ENCODE peak calls at places on chromosomes 13 and 19, in five cellular contexts. One of them, this sample, is unnamed.

GRCh38 chr13:112205990-112206389 is 139.0 kb downstream of the SOX1 start:
- DNase-seq in stimulated activated CD8-positive, alpha-beta memory T cell treated with anti-CD3 and anti-CD28 coated beads, Interleukin-4, amount 100 ng/mL, for 1 hour: no peak
- DNase-seq in brain microvascular endothelial cell: no peak
- DNase-seq in activated CD4-positive, alpha-beta T cell treated with anti-CD3 and anti-CD28 coated beads, Interleukin-2, amount 50 U/mL, for 48 hours: no peak
- DNase-seq in cardiac fibroblast: no peak
- DNase-seq in this sample: peak

GRCh38 chr19:862529-863304 is 3.3 kb downstream of the CFD start:
- DNase-seq in brain microvascular endothelial cell: peak
- DNase-seq in cardiac fibroblast: peak
- DNase-seq in activated CD4-positive, alpha-beta T cell treated with anti-CD3 and anti-CD28 coated beads, Interleukin-2, amount 50 U/mL, for 48 hours: peak
- DNase-seq in stimulated activated CD8-positive, alpha-beta memory T cell treated with anti-CD3 and anti-CD28 coated beads, Interleukin-4, amount 100 ng/mL, for 1 hour: peak
- DNase-seq in this sample: peak

GRCh38 chr13:33740134-33740538 is 77.8 kb upstream of the RFC3 start:
- DNase-seq in activated CD4-positive, alpha-beta T cell treated with anti-CD3 and anti-CD28 coated beads, Interleukin-2, amount 50 U/mL, for 48 hours: no peak
- DNase-seq in cardiac fibroblast: peak
- DNase-seq in brain microvascular endothelial cell: peak
- DNase-seq in stimulated activated CD8-positive, alpha-beta memory T cell treated with anti-CD3 and anti-CD28 coated beads, Interleukin-4, amount 100 ng/mL, for 1 hour: no peak
- DNase-seq in this sample: no peak

GRCh38 chr19:44718441-44719261 is 19.7 kb downstream of the CEACAM16 start:
- DNase-seq in activated CD4-positive, alpha-beta T cell treated with anti-CD3 and anti-CD28 coated beads, Interleukin-2, amount 50 U/mL, for 48 hours: no peak
- DNase-seq in brain microvascular endothelial cell: no peak
- DNase-seq in stimulated activated CD8-positive, alpha-beta memory T cell treated with anti-CD3 and anti-CD28 coated beads, Interleukin-4, amount 100 ng/mL, for 1 hour: no peak
- DNase-seq in cardiac fibroblast: peak
- DNase-seq in this sample: no peak

GRCh38 chr13:102011539-102011938 is 390.3 kb downstream of the FGF14 start:
- DNase-seq in brain microvascular endothelial cell: no peak
- DNase-seq in activated CD4-positive, alpha-beta T cell treated with anti-CD3 and anti-CD28 coated beads, Interleukin-2, amount 50 U/mL, for 48 hours: no peak
- DNase-seq in cardiac fibroblast: no peak
- DNase-seq in stimulated activated CD8-positive, alpha-beta memory T cell treated with anti-CD3 and anti-CD28 coated beads, Interleukin-4, amount 100 ng/mL, for 1 hour: no peak
- DNase-seq in this sample: no peak

GRCh38 chr13:42812311-42812710 is 30.9 kb downstream of the FAM216B start:
- DNase-seq in activated CD4-positive, alpha-beta T cell treated with anti-CD3 and anti-CD28 coated beads, Interleukin-2, amount 50 U/mL, for 48 hours: no peak
- DNase-seq in cardiac fibroblast: peak
- DNase-seq in stimulated activated CD8-positive, alpha-beta memory T cell treated with anti-CD3 and anti-CD28 coated beads, Interleukin-4, amount 100 ng/mL, for 1 hour: no peak
- DNase-seq in brain microvascular endothelial cell: peak
- DNase-seq in this sample: no peak

GRCh38 chr13:25406377-25406776 is 34.6 kb downstream of the ATP8A2 start:
- DNase-seq in stimulated activated CD8-positive, alpha-beta memory T cell treated with anti-CD3 and anti-CD28 coated beads, Interleukin-4, amount 100 ng/mL, for 1 hour: no peak
- DNase-seq in brain microvascular endothelial cell: peak
- DNase-seq in activated CD4-positive, alpha-beta T cell treated with anti-CD3 and anti-CD28 coated beads, Interleukin-2, amount 50 U/mL, for 48 hours: no peak
- DNase-seq in cardiac fibroblast: no peak
- DNase-seq in this sample: no peak

GRCh38 chr13:27026396-27026795 is 145.2 kb downstream of the USP12 start:
- DNase-seq in brain microvascular endothelial cell: no peak
- DNase-seq in activated CD4-positive, alpha-beta T cell treated with anti-CD3 and anti-CD28 coated beads, Interleukin-2, amount 50 U/mL, for 48 hours: no peak
- DNase-seq in stimulated activated CD8-positive, alpha-beta memory T cell treated with anti-CD3 and anti-CD28 coated beads, Interleukin-4, amount 100 ng/mL, for 1 hour: no peak
- DNase-seq in cardiac fibroblast: no peak
- DNase-seq in this sample: no peak

GRCh38 chr13:28716511-28716910 is 2.3 kb downstream of the SLC46A3 start:
- DNase-seq in cardiac fibroblast: peak
- DNase-seq in brain microvascular endothelial cell: peak
- DNase-seq in stimulated activated CD8-positive, alpha-beta memory T cell treated with anti-CD3 and anti-CD28 coated beads, Interleukin-4, amount 100 ng/mL, for 1 hour: no peak
- DNase-seq in activated CD4-positive, alpha-beta T cell treated with anti-CD3 and anti-CD28 coated beads, Interleukin-2, amount 50 U/mL, for 48 hours: no peak
- DNase-seq in this sample: no peak

GRCh38 chr19:2344381-2344870 is 15.6 kb upstream of the TMPRSS9 start:
- DNase-seq in activated CD4-positive, alpha-beta T cell treated with anti-CD3 and anti-CD28 coated beads, Interleukin-2, amount 50 U/mL, for 48 hours: no peak
- DNase-seq in cardiac fibroblast: no peak
- DNase-seq in stimulated activated CD8-positive, alpha-beta memory T cell treated with anti-CD3 and anti-CD28 coated beads, Interleukin-4, amount 100 ng/mL, for 1 hour: no peak
- DNase-seq in brain microvascular endothelial cell: no peak
- DNase-seq in this sample: no peak

GRCh38 chr19:13020002-13020414 is 24.7 kb downstream of the NFIX start:
- DNase-seq in stimulated activated CD8-positive, alpha-beta memory T cell treated with anti-CD3 and anti-CD28 coated beads, Interleukin-4, amount 100 ng/mL, for 1 hour: no peak
- DNase-seq in activated CD4-positive, alpha-beta T cell treated with anti-CD3 and anti-CD28 coated beads, Interleukin-2, amount 50 U/mL, for 48 hours: no peak
- DNase-seq in brain microvascular endothelial cell: no peak
- DNase-seq in cardiac fibroblast: no peak
- DNase-seq in this sample: no peak

GRCh38 chr13:77571956-77572355 is 36.5 kb downstream of the SCEL start:
- DNase-seq in cardiac fibroblast: no peak
- DNase-seq in brain microvascular endothelial cell: no peak
- DNase-seq in stimulated activated CD8-positive, alpha-beta memory T cell treated with anti-CD3 and anti-CD28 coated beads, Interleukin-4, amount 100 ng/mL, for 1 hour: no peak
- DNase-seq in activated CD4-positive, alpha-beta T cell treated with anti-CD3 and anti-CD28 coated beads, Interleukin-2, amount 50 U/mL, for 48 hours: no peak
- DNase-seq in this sample: no peak

GRCh38 chr19:51461723-51462161 is 3.5 kb upstream of the SIGLEC8 start:
- DNase-seq in cardiac fibroblast: no peak
- DNase-seq in stimulated activated CD8-positive, alpha-beta memory T cell treated with anti-CD3 and anti-CD28 coated beads, Interleukin-4, amount 100 ng/mL, for 1 hour: no peak
- DNase-seq in brain microvascular endothelial cell: no peak
- DNase-seq in activated CD4-positive, alpha-beta T cell treated with anti-CD3 and anti-CD28 coated beads, Interleukin-2, amount 50 U/mL, for 48 hours: no peak
- DNase-seq in this sample: no peak

GRCh38 chr13:112073245-112074138 is 6.5 kb downstream of the SOX1 start:
- DNase-seq in cardiac fibroblast: no peak
- DNase-seq in activated CD4-positive, alpha-beta T cell treated with anti-CD3 and anti-CD28 coated beads, Interleukin-2, amount 50 U/mL, for 48 hours: no peak
- DNase-seq in stimulated activated CD8-positive, alpha-beta memory T cell treated with anti-CD3 and anti-CD28 coated beads, Interleukin-4, amount 100 ng/mL, for 1 hour: no peak
- DNase-seq in brain microvascular endothelial cell: no peak
- DNase-seq in this sample: no peak

GRCh38 chr13:67299072-67299635 is 69.0 kb upstream of the PCDH9 start:
- DNase-seq in brain microvascular endothelial cell: peak
- DNase-seq in activated CD4-positive, alpha-beta T cell treated with anti-CD3 and anti-CD28 coated beads, Interleukin-2, amount 50 U/mL, for 48 hours: no peak
- DNase-seq in cardiac fibroblast: peak
- DNase-seq in stimulated activated CD8-positive, alpha-beta memory T cell treated with anti-CD3 and anti-CD28 coated beads, Interleukin-4, amount 100 ng/mL, for 1 hour: no peak
- DNase-seq in this sample: no peak

GRCh38 chr19:55118401-55118991 is 1.1 kb upstream of the PPP1R12C start:
- DNase-seq in activated CD4-positive, alpha-beta T cell treated with anti-CD3 and anti-CD28 coated beads, Interleukin-2, amount 50 U/mL, for 48 hours: peak
- DNase-seq in cardiac fibroblast: peak
- DNase-seq in brain microvascular endothelial cell: no peak
- DNase-seq in stimulated activated CD8-positive, alpha-beta memory T cell treated with anti-CD3 and anti-CD28 coated beads, Interleukin-4, amount 100 ng/mL, for 1 hour: no peak
- DNase-seq in this sample: peak

GRCh38 chr13:25571237-25571636 is 199.5 kb downstream of the ATP8A2 start:
- DNase-seq in cardiac fibroblast: no peak
- DNase-seq in activated CD4-positive, alpha-beta T cell treated with anti-CD3 and anti-CD28 coated beads, Interleukin-2, amount 50 U/mL, for 48 hours: no peak
- DNase-seq in brain microvascular endothelial cell: no peak
- DNase-seq in stimulated activated CD8-positive, alpha-beta memory T cell treated with anti-CD3 and anti-CD28 coated beads, Interleukin-4, amount 100 ng/mL, for 1 hour: no peak
- DNase-seq in this sample: no peak

GRCh38 chr13:72125561-72125960 is 258.6 kb upstream of the DACH1 start:
- DNase-seq in cardiac fibroblast: no peak
- DNase-seq in brain microvascular endothelial cell: peak
- DNase-seq in stimulated activated CD8-positive, alpha-beta memory T cell treated with anti-CD3 and anti-CD28 coated beads, Interleukin-4, amount 100 ng/mL, for 1 hour: no peak
- DNase-seq in activated CD4-positive, alpha-beta T cell treated with anti-CD3 and anti-CD28 coated beads, Interleukin-2, amount 50 U/mL, for 48 hours: no peak
- DNase-seq in this sample: no peak

GRCh38 chr19:811511-812048 is 10.2 kb downstream of the PLPPR3 start:
- DNase-seq in cardiac fibroblast: no peak
- DNase-seq in brain microvascular endothelial cell: no peak
- DNase-seq in stimulated activated CD8-positive, alpha-beta memory T cell treated with anti-CD3 and anti-CD28 coated beads, Interleukin-4, amount 100 ng/mL, for 1 hour: no peak
- DNase-seq in activated CD4-positive, alpha-beta T cell treated with anti-CD3 and anti-CD28 coated beads, Interleukin-2, amount 50 U/mL, for 48 hours: no peak
- DNase-seq in this sample: no peak

GRCh38 chr19:50266896-50267295 is 62.3 kb downstream of the KCNC3 start:
- DNase-seq in cardiac fibroblast: no peak
- DNase-seq in stimulated activated CD8-positive, alpha-beta memory T cell treated with anti-CD3 and anti-CD28 coated beads, Interleukin-4, amount 100 ng/mL, for 1 hour: no peak
- DNase-seq in brain microvascular endothelial cell: no peak
- DNase-seq in activated CD4-positive, alpha-beta T cell treated with anti-CD3 and anti-CD28 coated beads, Interleukin-2, amount 50 U/mL, for 48 hours: peak
- DNase-seq in this sample: peak

GRCh38 chr19:41821003-41821735 is 23.3 kb downstream of the LYPD4 start:
- DNase-seq in brain microvascular endothelial cell: peak
- DNase-seq in stimulated activated CD8-positive, alpha-beta memory T cell treated with anti-CD3 and anti-CD28 coated beads, Interleukin-4, amount 100 ng/mL, for 1 hour: no peak
- DNase-seq in cardiac fibroblast: peak
- DNase-seq in activated CD4-positive, alpha-beta T cell treated with anti-CD3 and anti-CD28 coated beads, Interleukin-2, amount 50 U/mL, for 48 hours: peak
- DNase-seq in this sample: peak

GRCh38 chr13:68358218-68358817 is 1128.2 kb upstream of the PCDH9 start:
- DNase-seq in cardiac fibroblast: no peak
- DNase-seq in brain microvascular endothelial cell: no peak
- DNase-seq in stimulated activated CD8-positive, alpha-beta memory T cell treated with anti-CD3 and anti-CD28 coated beads, Interleukin-4, amount 100 ng/mL, for 1 hour: no peak
- DNase-seq in activated CD4-positive, alpha-beta T cell treated with anti-CD3 and anti-CD28 coated beads, Interleukin-2, amount 50 U/mL, for 48 hours: no peak
- DNase-seq in this sample: no peak

GRCh38 chr13:43797869-43798268 is 11.1 kb upstream of the ENOX1 start:
- DNase-seq in activated CD4-positive, alpha-beta T cell treated with anti-CD3 and anti-CD28 coated beads, Interleukin-2, amount 50 U/mL, for 48 hours: no peak
- DNase-seq in brain microvascular endothelial cell: no peak
- DNase-seq in cardiac fibroblast: peak
- DNase-seq in stimulated activated CD8-positive, alpha-beta memory T cell treated with anti-CD3 and anti-CD28 coated beads, Interleukin-4, amount 100 ng/mL, for 1 hour: no peak
- DNase-seq in this sample: no peak

GRCh38 chr13:101116826-101117225 is 299.5 kb downstream of the NALCN start:
- DNase-seq in brain microvascular endothelial cell: no peak
- DNase-seq in cardiac fibroblast: no peak
- DNase-seq in stimulated activated CD8-positive, alpha-beta memory T cell treated with anti-CD3 and anti-CD28 coated beads, Interleukin-4, amount 100 ng/mL, for 1 hour: no peak
- DNase-seq in activated CD4-positive, alpha-beta T cell treated with anti-CD3 and anti-CD28 coated beads, Interleukin-2, amount 50 U/mL, for 48 hours: no peak
- DNase-seq in this sample: no peak

GRCh38 chr19:52601025-52601973 is 31.2 kb downstream of the ZNF701 start:
- DNase-seq in cardiac fibroblast: peak
- DNase-seq in brain microvascular endothelial cell: peak
- DNase-seq in stimulated activated CD8-positive, alpha-beta memory T cell treated with anti-CD3 and anti-CD28 coated beads, Interleukin-4, amount 100 ng/mL, for 1 hour: peak
- DNase-seq in activated CD4-positive, alpha-beta T cell treated with anti-CD3 and anti-CD28 coated beads, Interleukin-2, amount 50 U/mL, for 48 hours: peak
- DNase-seq in this sample: peak

GRCh38 chr19:8095354-8095886 is 42.9 kb downstream of the CCL25 start:
- DNase-seq in activated CD4-positive, alpha-beta T cell treated with anti-CD3 and anti-CD28 coated beads, Interleukin-2, amount 50 U/mL, for 48 hours: no peak
- DNase-seq in brain microvascular endothelial cell: no peak
- DNase-seq in stimulated activated CD8-positive, alpha-beta memory T cell treated with anti-CD3 and anti-CD28 coated beads, Interleukin-4, amount 100 ng/mL, for 1 hour: no peak
- DNase-seq in cardiac fibroblast: no peak
- DNase-seq in this sample: no peak

GRCh38 chr19:44757057-44757734 is 8.7 kb downstream of the BCL3 start:
- DNase-seq in cardiac fibroblast: peak
- DNase-seq in stimulated activated CD8-positive, alpha-beta memory T cell treated with anti-CD3 and anti-CD28 coated beads, Interleukin-4, amount 100 ng/mL, for 1 hour: no peak
- DNase-seq in activated CD4-positive, alpha-beta T cell treated with anti-CD3 and anti-CD28 coated beads, Interleukin-2, amount 50 U/mL, for 48 hours: no peak
- DNase-seq in brain microvascular endothelial cell: no peak
- DNase-seq in this sample: no peak

GRCh38 chr19:16540948-16541347 is 1.3 kb downstream of the CHERP start:
- DNase-seq in brain microvascular endothelial cell: no peak
- DNase-seq in stimulated activated CD8-positive, alpha-beta memory T cell treated with anti-CD3 and anti-CD28 coated beads, Interleukin-4, amount 100 ng/mL, for 1 hour: no peak
- DNase-seq in activated CD4-positive, alpha-beta T cell treated with anti-CD3 and anti-CD28 coated beads, Interleukin-2, amount 50 U/mL, for 48 hours: no peak
- DNase-seq in cardiac fibroblast: no peak
- DNase-seq in this sample: no peak

GRCh38 chr19:19900574-19901444 is at the start of gene ZNF93:
- DNase-seq in stimulated activated CD8-positive, alpha-beta memory T cell treated with anti-CD3 and anti-CD28 coated beads, Interleukin-4, amount 100 ng/mL, for 1 hour: peak
- DNase-seq in brain microvascular endothelial cell: peak
- DNase-seq in activated CD4-positive, alpha-beta T cell treated with anti-CD3 and anti-CD28 coated beads, Interleukin-2, amount 50 U/mL, for 48 hours: peak
- DNase-seq in cardiac fibroblast: peak
- DNase-seq in this sample: peak

GRCh38 chr13:43433691-43434121 is 353.1 kb downstream of the ENOX1 start:
- DNase-seq in brain microvascular endothelial cell: peak
- DNase-seq in activated CD4-positive, alpha-beta T cell treated with anti-CD3 and anti-CD28 coated beads, Interleukin-2, amount 50 U/mL, for 48 hours: no peak
- DNase-seq in stimulated activated CD8-positive, alpha-beta memory T cell treated with anti-CD3 and anti-CD28 coated beads, Interleukin-4, amount 100 ng/mL, for 1 hour: no peak
- DNase-seq in cardiac fibroblast: no peak
- DNase-seq in this sample: no peak

GRCh38 chr13:103203750-103204330 is 137.6 kb upstream of the SLC10A2 start:
- DNase-seq in activated CD4-positive, alpha-beta T cell treated with anti-CD3 and anti-CD28 coated beads, Interleukin-2, amount 50 U/mL, for 48 hours: no peak
- DNase-seq in cardiac fibroblast: no peak
- DNase-seq in brain microvascular endothelial cell: no peak
- DNase-seq in stimulated activated CD8-positive, alpha-beta memory T cell treated with anti-CD3 and anti-CD28 coated beads, Interleukin-4, amount 100 ng/mL, for 1 hour: no peak
- DNase-seq in this sample: no peak

GRCh38 chr13:110232146-110232545 is 74.8 kb downstream of the COL4A1 start:
- DNase-seq in stimulated activated CD8-positive, alpha-beta memory T cell treated with anti-CD3 and anti-CD28 coated beads, Interleukin-4, amount 100 ng/mL, for 1 hour: no peak
- DNase-seq in brain microvascular endothelial cell: no peak
- DNase-seq in activated CD4-positive, alpha-beta T cell treated with anti-CD3 and anti-CD28 coated beads, Interleukin-2, amount 50 U/mL, for 48 hours: no peak
- DNase-seq in cardiac fibroblast: no peak
- DNase-seq in this sample: no peak

GRCh38 chr19:16559896-16560295 is 12.3 kb downstream of the SLC35E1 start:
- DNase-seq in activated CD4-positive, alpha-beta T cell treated with anti-CD3 and anti-CD28 coated beads, Interleukin-2, amount 50 U/mL, for 48 hours: no peak
- DNase-seq in cardiac fibroblast: no peak
- DNase-seq in stimulated activated CD8-positive, alpha-beta memory T cell treated with anti-CD3 and anti-CD28 coated beads, Interleukin-4, amount 100 ng/mL, for 1 hour: no peak
- DNase-seq in brain microvascular endothelial cell: no peak
- DNase-seq in this sample: no peak

GRCh38 chr19:53903055-53903680 is 5.9 kb upstream of the CACNG7 start:
- DNase-seq in brain microvascular endothelial cell: no peak
- DNase-seq in stimulated activated CD8-positive, alpha-beta memory T cell treated with anti-CD3 and anti-CD28 coated beads, Interleukin-4, amount 100 ng/mL, for 1 hour: no peak
- DNase-seq in activated CD4-positive, alpha-beta T cell treated with anti-CD3 and anti-CD28 coated beads, Interleukin-2, amount 50 U/mL, for 48 hours: no peak
- DNase-seq in cardiac fibroblast: peak
- DNase-seq in this sample: peak

GRCh38 chr19:29941828-29942403 is at the start of gene URI1:
- DNase-seq in cardiac fibroblast: peak
- DNase-seq in brain microvascular endothelial cell: peak
- DNase-seq in activated CD4-positive, alpha-beta T cell treated with anti-CD3 and anti-CD28 coated beads, Interleukin-2, amount 50 U/mL, for 48 hours: peak
- DNase-seq in stimulated activated CD8-positive, alpha-beta memory T cell treated with anti-CD3 and anti-CD28 coated beads, Interleukin-4, amount 100 ng/mL, for 1 hour: peak
- DNase-seq in this sample: peak

This sample was measured in RPMI8226.